ENCODE peak calls at places on chromosomes 16 and 17, in six cellular contexts. One of them, this sample, is unnamed.

GRCh38 chr17:80151333-80151732 is 4.4 kb upstream of the EIF4A3 start:
- DNase-seq in GM04503: peak
- DNase-seq in brain microvascular endothelial cell: peak
- DNase-seq in NCI-H345: no peak
- DNase-seq in fibroblast of mammary gland: peak
- DNase-seq in AG08395: peak
- DNase-seq in this sample: no peak

GRCh38 chr17:1087381-1088241 is 90.7 kb downstream of the TIMM22 start:
- DNase-seq in brain microvascular endothelial cell: no peak
- DNase-seq in NCI-H345: peak
- DNase-seq in GM04503: no peak
- DNase-seq in AG08395: peak
- DNase-seq in fibroblast of mammary gland: no peak
- DNase-seq in this sample: peak

GRCh38 chr16:87163637-87164036 is 153.6 kb downstream of the C16orf95 start:
- DNase-seq in brain microvascular endothelial cell: no peak
- DNase-seq in AG08395: no peak
- DNase-seq in GM04503: no peak
- DNase-seq in NCI-H345: no peak
- DNase-seq in fibroblast of mammary gland: no peak
- DNase-seq in this sample: no peak

GRCh38 chr16:598823-599739 is 9.2 kb downstream of the RAB40C start:
- DNase-seq in NCI-H345: no peak
- DNase-seq in AG08395: no peak
- DNase-seq in fibroblast of mammary gland: no peak
- DNase-seq in brain microvascular endothelial cell: no peak
- DNase-seq in GM04503: no peak
- DNase-seq in this sample: no peak

GRCh38 chr16:23182675-23183485 is at the start of gene SCNN1G:
- DNase-seq in GM04503: no peak
- DNase-seq in brain microvascular endothelial cell: no peak
- DNase-seq in NCI-H345: peak
- DNase-seq in fibroblast of mammary gland: no peak
- DNase-seq in AG08395: no peak
- DNase-seq in this sample: no peak

GRCh38 chr16:30934827-30935557 is 11.6 kb downstream of the FBXL19 start:
- DNase-seq in NCI-H345: no peak
- DNase-seq in GM04503: no peak
- DNase-seq in fibroblast of mammary gland: peak
- DNase-seq in brain microvascular endothelial cell: peak
- DNase-seq in AG08395: peak
- DNase-seq in this sample: no peak

GRCh38 chr17:77708936-77709335 is 249.6 kb upstream of the TNRC6C start:
- DNase-seq in brain microvascular endothelial cell: no peak
- DNase-seq in GM04503: no peak
- DNase-seq in AG08395: no peak
- DNase-seq in NCI-H345: no peak
- DNase-seq in fibroblast of mammary gland: no peak
- DNase-seq in this sample: peak

GRCh38 chr17:60401819-60402218 is 9.9 kb upstream of the USP32 start:
- DNase-seq in brain microvascular endothelial cell: no peak
- DNase-seq in fibroblast of mammary gland: no peak
- DNase-seq in NCI-H345: no peak
- DNase-seq in AG08395: no peak
- DNase-seq in GM04503: no peak
- DNase-seq in this sample: no peak

GRCh38 chr16:4323845-4324478 is 8.1 kb downstream of the GLIS2 start:
- DNase-seq in brain microvascular endothelial cell: no peak
- DNase-seq in NCI-H345: no peak
- DNase-seq in fibroblast of mammary gland: peak
- DNase-seq in GM04503: no peak
- DNase-seq in AG08395: peak
- DNase-seq in this sample: no peak

GRCh38 chr17:41970901-41971331 is 4.3 kb downstream of the CNP start:
- DNase-seq in brain microvascular endothelial cell: no peak
- DNase-seq in fibroblast of mammary gland: no peak
- DNase-seq in GM04503: no peak
- DNase-seq in AG08395: no peak
- DNase-seq in NCI-H345: no peak
- DNase-seq in this sample: no peak

GRCh38 chr16:10579965-10580918 is at the start of gene EMP2:
- DNase-seq in GM04503: no peak
- DNase-seq in NCI-H345: peak
- DNase-seq in brain microvascular endothelial cell: peak
- DNase-seq in fibroblast of mammary gland: peak
- DNase-seq in AG08395: peak
- DNase-seq in this sample: peak

GRCh38 chr16:4935231-4935855 is 1.6 kb downstream of the PPL start:
- DNase-seq in fibroblast of mammary gland: peak
- DNase-seq in GM04503: peak
- DNase-seq in NCI-H345: no peak
- DNase-seq in brain microvascular endothelial cell: no peak
- DNase-seq in AG08395: peak
- DNase-seq in this sample: peak

GRCh38 chr17:66667491-66668030 is 167.4 kb upstream of the CACNG5 start:
- DNase-seq in NCI-H345: no peak
- DNase-seq in GM04503: no peak
- DNase-seq in brain microvascular endothelial cell: no peak
- DNase-seq in fibroblast of mammary gland: no peak
- DNase-seq in AG08395: no peak
- DNase-seq in this sample: no peak

GRCh38 chr16:85592700-85593502 is 20.2 kb upstream of the GSE1 start:
- DNase-seq in GM04503: no peak
- DNase-seq in fibroblast of mammary gland: peak
- DNase-seq in brain microvascular endothelial cell: no peak
- DNase-seq in AG08395: no peak
- DNase-seq in NCI-H345: no peak
- DNase-seq in this sample: no peak

GRCh38 chr16:80231888-80232287 is 308.9 kb upstream of the DYNLRB2 start:
- DNase-seq in NCI-H345: no peak
- DNase-seq in AG08395: peak
- DNase-seq in fibroblast of mammary gland: peak
- DNase-seq in GM04503: peak
- DNase-seq in brain microvascular endothelial cell: peak
- DNase-seq in this sample: no peak

GRCh38 chr17:40433551-40434384 is 9.5 kb upstream of the IGFBP4 start:
- DNase-seq in NCI-H345: no peak
- DNase-seq in GM04503: no peak
- DNase-seq in fibroblast of mammary gland: no peak
- DNase-seq in AG08395: no peak
- DNase-seq in brain microvascular endothelial cell: no peak
- DNase-seq in this sample: no peak

GRCh38 chr16:73016488-73016830 is 31.5 kb downstream of the ZFHX3 start:
- DNase-seq in AG08395: no peak
- DNase-seq in NCI-H345: no peak
- DNase-seq in GM04503: no peak
- DNase-seq in brain microvascular endothelial cell: no peak
- DNase-seq in fibroblast of mammary gland: no peak
- DNase-seq in this sample: no peak

GRCh38 chr17:869567-870530 is 87.7 kb downstream of the MRM3 start:
- DNase-seq in brain microvascular endothelial cell: peak
- DNase-seq in NCI-H345: no peak
- DNase-seq in fibroblast of mammary gland: peak
- DNase-seq in GM04503: peak
- DNase-seq in AG08395: peak
- DNase-seq in this sample: peak

GRCh38 chr17:36674278-36674650 is 72.9 kb downstream of the MRM1 start:
- DNase-seq in AG08395: no peak
- DNase-seq in fibroblast of mammary gland: no peak
- DNase-seq in NCI-H345: no peak
- DNase-seq in brain microvascular endothelial cell: no peak
- DNase-seq in GM04503: no peak
- DNase-seq in this sample: no peak

GRCh38 chr16:57618306-57619132 is 9.9 kb upstream of the ADGRG1 start:
- DNase-seq in NCI-H345: no peak
- DNase-seq in AG08395: no peak
- DNase-seq in brain microvascular endothelial cell: no peak
- DNase-seq in fibroblast of mammary gland: no peak
- DNase-seq in GM04503: no peak
- DNase-seq in this sample: peak

GRCh38 chr16:82456683-82457082 is 170.1 kb upstream of the CDH13 start:
- DNase-seq in AG08395: peak
- DNase-seq in GM04503: peak
- DNase-seq in NCI-H345: peak
- DNase-seq in fibroblast of mammary gland: peak
- DNase-seq in brain microvascular endothelial cell: peak
- DNase-seq in this sample: no peak

GRCh38 chr17:32627233-32628008 is 140.6 kb downstream of the CDK5R1 start:
- DNase-seq in fibroblast of mammary gland: peak
- DNase-seq in NCI-H345: peak
- DNase-seq in AG08395: peak
- DNase-seq in brain microvascular endothelial cell: peak
- DNase-seq in GM04503: no peak
- DNase-seq in this sample: no peak

GRCh38 chr16:22711847-22712246 is 102.1 kb upstream of the HS3ST2 start:
- DNase-seq in brain microvascular endothelial cell: no peak
- DNase-seq in NCI-H345: no peak
- DNase-seq in fibroblast of mammary gland: no peak
- DNase-seq in GM04503: no peak
- DNase-seq in AG08395: no peak
- DNase-seq in this sample: no peak

This sample was measured in coronary artery.